ENCODE peak calls at places on chromosomes 5 and 9, in six cellular contexts. One of them, this sample, is unnamed.

GRCh38 chr5:84213212-84213611 is 171.5 kb downstream of the EDIL3 start:
- DNase-seq in sigmoid colon: no peak
- DNase-seq in A549: no peak
- DNase-seq in H1: no peak
- DNase-seq in stomach: no peak
- DNase-seq in upper lobe of left lung: no peak
- DNase-seq in this sample: no peak

GRCh38 chr5:123155511-123155923 is 66.5 kb downstream of the PRDM6 start:
- DNase-seq in A549: no peak
- DNase-seq in H1: no peak
- DNase-seq in stomach: no peak
- DNase-seq in sigmoid colon: no peak
- DNase-seq in upper lobe of left lung: no peak
- DNase-seq in this sample: no peak

GRCh38 chr5:151284392-151284967 is 19.1 kb downstream of the SLC36A3 start:
- DNase-seq in A549: no peak
- DNase-seq in H1: peak
- DNase-seq in upper lobe of left lung: no peak
- DNase-seq in stomach: no peak
- DNase-seq in sigmoid colon: no peak
- DNase-seq in this sample: no peak

GRCh38 chr5:122420126-122420525 is 108.1 kb downstream of the SNCAIP start:
- DNase-seq in sigmoid colon: no peak
- DNase-seq in A549: no peak
- DNase-seq in H1: no peak
- DNase-seq in stomach: no peak
- DNase-seq in upper lobe of left lung: no peak
- DNase-seq in this sample: no peak

GRCh38 chr5:51380603-51381207 is 2.5 kb upstream of the ISL1 start:
- DNase-seq in A549: peak
- DNase-seq in stomach: peak
- DNase-seq in upper lobe of left lung: no peak
- DNase-seq in sigmoid colon: no peak
- DNase-seq in H1: no peak
- DNase-seq in this sample: no peak

GRCh38 chr5:10248378-10249260 is 1.1 kb downstream of the ATPSCKMT start:
- DNase-seq in sigmoid colon: no peak
- DNase-seq in upper lobe of left lung: peak
- DNase-seq in H1: no peak
- DNase-seq in stomach: no peak
- DNase-seq in A549: no peak
- DNase-seq in this sample: no peak

GRCh38 chr5:112757468-112758208 is 20.0 kb downstream of the APC start:
- DNase-seq in stomach: no peak
- DNase-seq in upper lobe of left lung: no peak
- DNase-seq in sigmoid colon: no peak
- DNase-seq in A549: peak
- DNase-seq in H1: no peak
- DNase-seq in this sample: no peak

GRCh38 chr5:149128023-149128875 is 13.0 kb upstream of the ABLIM3 start:
- DNase-seq in stomach: no peak
- DNase-seq in sigmoid colon: no peak
- DNase-seq in upper lobe of left lung: no peak
- DNase-seq in H1: peak
- DNase-seq in A549: peak
- DNase-seq in this sample: no peak

GRCh38 chr9:128940946-128941755 is 6.3 kb downstream of the DOLK start:
- DNase-seq in A549: no peak
- DNase-seq in upper lobe of left lung: no peak
- DNase-seq in H1: no peak
- DNase-seq in sigmoid colon: peak
- DNase-seq in stomach: no peak
- DNase-seq in this sample: peak

GRCh38 chr5:108371263-108371662 is 10.6 kb downstream of the FBXL17 start:
- DNase-seq in stomach: no peak
- DNase-seq in H1: no peak
- DNase-seq in A549: no peak
- DNase-seq in sigmoid colon: no peak
- DNase-seq in upper lobe of left lung: no peak
- DNase-seq in this sample: no peak

GRCh38 chr5:173772407-173773059 is 115.6 kb upstream of the CPEB4 start:
- DNase-seq in A549: no peak
- DNase-seq in stomach: no peak
- DNase-seq in sigmoid colon: no peak
- DNase-seq in upper lobe of left lung: no peak
- DNase-seq in H1: no peak
- DNase-seq in this sample: no peak

GRCh38 chr9:18396102-18396728 is 77.7 kb upstream of the ADAMTSL1 start:
- DNase-seq in A549: no peak
- DNase-seq in upper lobe of left lung: no peak
- DNase-seq in sigmoid colon: no peak
- DNase-seq in stomach: no peak
- DNase-seq in H1: no peak
- DNase-seq in this sample: no peak

GRCh38 chr9:127570533-127571111 is 41.5 kb upstream of the STXBP1 start:
- DNase-seq in stomach: peak
- DNase-seq in A549: no peak
- DNase-seq in upper lobe of left lung: no peak
- DNase-seq in sigmoid colon: no peak
- DNase-seq in H1: no peak
- DNase-seq in this sample: no peak

GRCh38 chr5:136120529-136120928 is 12.1 kb upstream of the SMAD5 start:
- DNase-seq in A549: no peak
- DNase-seq in H1: no peak
- DNase-seq in upper lobe of left lung: no peak
- DNase-seq in stomach: no peak
- DNase-seq in sigmoid colon: no peak
- DNase-seq in this sample: no peak

GRCh38 chr9:2545881-2546490 is 75.6 kb upstream of the VLDLR start:
- DNase-seq in sigmoid colon: no peak
- DNase-seq in stomach: no peak
- DNase-seq in A549: no peak
- DNase-seq in H1: no peak
- DNase-seq in upper lobe of left lung: no peak
- DNase-seq in this sample: no peak

GRCh38 chr9:109231593-109231992 is 64.5 kb upstream of the FRRS1L start:
- DNase-seq in stomach: no peak
- DNase-seq in sigmoid colon: no peak
- DNase-seq in upper lobe of left lung: no peak
- DNase-seq in H1: no peak
- DNase-seq in A549: no peak
- DNase-seq in this sample: no peak

GRCh38 chr5:151461312-151461711 is 13.9 kb downstream of the SLC36A1 start:
- DNase-seq in A549: no peak
- DNase-seq in stomach: no peak
- DNase-seq in upper lobe of left lung: no peak
- DNase-seq in H1: no peak
- DNase-seq in sigmoid colon: no peak
- DNase-seq in this sample: no peak

GRCh38 chr5:163730206-163730782 is 224.9 kb downstream of the MAT2B start:
- DNase-seq in H1: no peak
- DNase-seq in sigmoid colon: no peak
- DNase-seq in stomach: no peak
- DNase-seq in upper lobe of left lung: no peak
- DNase-seq in A549: no peak
- DNase-seq in this sample: no peak

GRCh38 chr9:96141666-96142065 is 160.3 kb downstream of the HSD17B3 start:
- DNase-seq in upper lobe of left lung: no peak
- DNase-seq in sigmoid colon: no peak
- DNase-seq in H1: no peak
- DNase-seq in stomach: no peak
- DNase-seq in A549: no peak
- DNase-seq in this sample: peak

GRCh38 chr5:5487961-5488360 is 65.5 kb downstream of the ICE1 start:
- DNase-seq in upper lobe of left lung: no peak
- DNase-seq in A549: no peak
- DNase-seq in stomach: no peak
- DNase-seq in H1: no peak
- DNase-seq in sigmoid colon: no peak
- DNase-seq in this sample: no peak
- TF ChIP-seq POLR2A in upper lobe of left lung: no peak
- TF ChIP-seq POLR2A in A549: no peak
- TF ChIP-seq POLR2A in stomach: no peak
- TF ChIP-seq POLR2A in H1: no peak
- TF ChIP-seq POLR2A in sigmoid colon: no peak
- TF ChIP-seq POLR2A in this sample: no peak

GRCh38 chr5:141795421-141795820 is 82.8 kb downstream of the PCDH1 start:
- DNase-seq in H1: no peak
- DNase-seq in stomach: no peak
- DNase-seq in sigmoid colon: no peak
- DNase-seq in A549: no peak
- DNase-seq in upper lobe of left lung: no peak
- DNase-seq in this sample: no peak

GRCh38 chr5:141806626-141807025 is 71.6 kb downstream of the PCDH1 start:
- DNase-seq in H1: no peak
- DNase-seq in sigmoid colon: no peak
- DNase-seq in stomach: no peak
- DNase-seq in A549: no peak
- DNase-seq in upper lobe of left lung: peak
- DNase-seq in this sample: no peak

GRCh38 chr5:141799507-141800167 is 78.6 kb downstream of the PCDH1 start:
- DNase-seq in A549: no peak
- DNase-seq in sigmoid colon: no peak
- DNase-seq in H1: no peak
- DNase-seq in upper lobe of left lung: no peak
- DNase-seq in stomach: no peak
- DNase-seq in this sample: no peak

GRCh38 chr5:141805874-141806273 is 72.3 kb downstream of the PCDH1 start:
- DNase-seq in A549: no peak
- DNase-seq in stomach: no peak
- DNase-seq in upper lobe of left lung: no peak
- DNase-seq in H1: no peak
- DNase-seq in sigmoid colon: peak
- DNase-seq in this sample: no peak

GRCh38 chr5:141800629-141801028 is 77.6 kb downstream of the PCDH1 start:
- DNase-seq in stomach: no peak
- DNase-seq in H1: no peak
- DNase-seq in sigmoid colon: no peak
- DNase-seq in upper lobe of left lung: no peak
- DNase-seq in A549: no peak
- DNase-seq in this sample: no peak
- H3K4me3 ChIP-seq in stomach: no peak
- H3K4me3 ChIP-seq in H1: no peak
- H3K4me3 ChIP-seq in sigmoid colon: no peak
- H3K4me3 ChIP-seq in upper lobe of left lung: no peak
- H3K4me3 ChIP-seq in A549: no peak
- H3K4me3 ChIP-seq in this sample: no peak

GRCh38 chr5:143052967-143053682 is 282.9 kb downstream of the ARHGAP26 start:
- DNase-seq in upper lobe of left lung: no peak
- DNase-seq in A549: no peak
- DNase-seq in sigmoid colon: no peak
- DNase-seq in H1: no peak
- DNase-seq in stomach: no peak
- DNase-seq in this sample: no peak
- TF ChIP-seq CTCF in upper lobe of left lung: no peak
- TF ChIP-seq CTCF in A549: no peak
- TF ChIP-seq CTCF in sigmoid colon: no peak
- TF ChIP-seq CTCF in H1: no peak
- TF ChIP-seq CTCF in stomach: no peak
- TF ChIP-seq CTCF in this sample: no peak

GRCh38 chr9:78028926-78029325 is 2.7 kb downstream of the GNAQ start:
- DNase-seq in A549: no peak
- DNase-seq in sigmoid colon: no peak
- DNase-seq in H1: no peak
- DNase-seq in upper lobe of left lung: no peak
- DNase-seq in stomach: no peak
- DNase-seq in this sample: no peak

GRCh38 chr9:78031826-78032598 is 401 bp upstream of the GNAQ start:
- DNase-seq in upper lobe of left lung: peak
- DNase-seq in sigmoid colon: peak
- DNase-seq in A549: peak
- DNase-seq in H1: peak
- DNase-seq in stomach: peak
- DNase-seq in this sample: peak

GRCh38 chr9:78029601-78030552 is 1.7 kb downstream of the GNAQ start:
- DNase-seq in A549: peak
- DNase-seq in H1: no peak
- DNase-seq in sigmoid colon: peak
- DNase-seq in upper lobe of left lung: no peak
- DNase-seq in stomach: no peak
- DNase-seq in this sample: peak

GRCh38 chr9:78031271-78031825 is at the start of gene GNAQ:
- DNase-seq in upper lobe of left lung: peak
- DNase-seq in A549: peak
- DNase-seq in sigmoid colon: peak
- DNase-seq in stomach: no peak
- DNase-seq in H1: no peak
- DNase-seq in this sample: no peak

GRCh38 chr9:78030553-78031270 is 899 bp downstream of the GNAQ start:
- DNase-seq in upper lobe of left lung: peak
- DNase-seq in sigmoid colon: peak
- DNase-seq in H1: peak
- DNase-seq in stomach: peak
- DNase-seq in A549: no peak
- DNase-seq in this sample: peak
- TF ChIP-seq POLR2A in upper lobe of left lung: peak
- TF ChIP-seq POLR2A in sigmoid colon: no peak
- TF ChIP-seq POLR2A in H1: no peak
- TF ChIP-seq POLR2A in stomach: no peak
- TF ChIP-seq POLR2A in A549: no peak
- TF ChIP-seq POLR2A in this sample: no peak

GRCh38 chr9:98311541-98311940 is 56.1 kb upstream of the TBC1D2 start:
- DNase-seq in upper lobe of left lung: no peak
- DNase-seq in H1: no peak
- DNase-seq in stomach: no peak
- DNase-seq in A549: no peak
- DNase-seq in sigmoid colon: no peak
- DNase-seq in this sample: no peak
- H3K4me3 ChIP-seq in upper lobe of left lung: no peak
- H3K4me3 ChIP-seq in H1: no peak
- H3K4me3 ChIP-seq in stomach: no peak
- H3K4me3 ChIP-seq in A549: no peak
- H3K4me3 ChIP-seq in sigmoid colon: no peak
- H3K4me3 ChIP-seq in this sample: no peak

DNA sequence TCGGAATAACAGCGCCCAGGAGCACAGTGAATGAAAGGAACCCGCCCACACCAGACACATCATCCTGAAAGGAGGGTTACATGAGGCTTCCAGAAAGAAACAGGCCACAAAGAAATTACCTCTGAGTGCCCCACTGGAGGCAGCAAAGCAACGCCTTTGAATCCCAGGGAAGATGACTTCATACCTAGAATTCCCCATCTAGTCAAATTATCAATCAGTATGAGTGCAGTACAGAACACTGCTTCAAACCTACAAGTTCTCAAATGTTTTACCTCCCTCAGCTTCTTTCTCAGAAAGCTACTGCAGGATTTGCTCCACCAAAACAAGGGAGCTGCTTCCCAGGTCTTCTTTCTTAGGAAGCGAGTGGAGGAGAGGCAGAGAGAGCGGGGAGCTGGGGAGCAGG is 87.2 kb downstream of the SEMA4D start:
- DNase-seq in upper lobe of left lung: no peak
- DNase-seq in stomach: no peak
- DNase-seq in H1: no peak
- DNase-seq in sigmoid colon: no peak
- DNase-seq in A549: no peak
- DNase-seq in this sample: no peak
- TF ChIP-seq CTCF in upper lobe of left lung: no peak
- TF ChIP-seq CTCF in stomach: no peak
- TF ChIP-seq CTCF in H1: peak
- TF ChIP-seq CTCF in sigmoid colon: no peak
- TF ChIP-seq CTCF in A549: no peak
- TF ChIP-seq CTCF in this sample: no peak

This sample was measured in lower leg skin.